ENCODE peak calls at places on chromosomes 1 and 21, in six cellular contexts. P is HepG2, X is upper lobe of left lung, V is gastrocnemius medialis, C is HCT116, I is heart left ventricle. D is an unnamed sample. For H3K27me3, the result is how much of the 10 kb centered on the place peaks cover.

GRCh38 chr1:51553911-51554310 is 34.8 kb upstream of the EPS15 start:
- ATAC-seq in I (no peak), X (no peak), V (no peak), C (no peak), P (no peak), D (no peak)

GRCh38 chr1:159821171-159821867 is 5.4 kb upstream of the SLAMF8 start:
- ATAC-seq in I (no peak), V (no peak), C (peak), X (no peak), P (no peak), D (no peak)

GRCh38 chr1:16112558-16113555 is 39.4 kb upstream of the FAM131C start:
- ATAC-seq in C (no peak), I (peak), X (peak), V (no peak), P (peak), D (no peak)

GRCh38 chr21:29175408-29176147 is 45.1 kb downstream of the MAP3K7CL start:
- ATAC-seq in X (no peak), C (no peak), P (peak), V (no peak), I (peak), D (no peak)

GRCh38 chr1:23522244-23523013 is 8.6 kb downstream of the E2F2 start:
- ATAC-seq in V (no peak), X (no peak), P (no peak), I (no peak), C (no peak), D (no peak)

GRCh38 chr1:38190978-38191377 is 144.4 kb upstream of the POU3F1 start:
- ATAC-seq in P (no peak), V (no peak), I (no peak), X (no peak), C (no peak), D (no peak)

GRCh38 chr1:2177946-2178538 is 16.5 kb downstream of the FAAP20 start:
- ATAC-seq in P (no peak), I (no peak), C (no peak), X (no peak), V (no peak), D (no peak)

GRCh38 chr21:36676039-36676950 is 22.6 kb upstream of the SIM2 start:
- ATAC-seq in P (no peak), I (no peak), V (no peak), X (no peak), C (no peak), D (no peak)

GRCh38 chr1:219639843-219640606 is 27.1 kb upstream of the ZC3H11B start:
- ATAC-seq in I (no peak), C (no peak), V (no peak), X (no peak), P (no peak), D (peak)

GRCh38 chr1:222331340-222331739 is 216.6 kb downstream of the HHIPL2 start:
- ATAC-seq in P (no peak), V (no peak), I (no peak), X (no peak), C (no peak), D (no peak)

GRCh38 chr1:192225266-192225665 is 67.0 kb downstream of the RGS18 start:
- ATAC-seq in C (no peak), P (no peak), I (no peak), X (no peak), V (no peak), D (no peak)

GRCh38 chr1:25031601-25031965 is 101.5 kb upstream of the RUNX3 start:
- ATAC-seq in I (no peak), V (no peak), X (no peak), P (no peak), C (no peak), D (no peak)

GRCh38 chr1:30023300-30024022 is 699.9 kb downstream of the MATN1 start:
- ATAC-seq in P (no peak), C (no peak), I (no peak), X (no peak), V (no peak), D (no peak)

GRCh38 chr1:26078286-26079177 is 11.1 kb upstream of the TRIM63 start:
- ATAC-seq in C (no peak), I (no peak), V (no peak), X (no peak), P (no peak), D (no peak)

GRCh38 chr1:77267035-77267434 is 14.8 kb upstream of the AK5 start:
- ATAC-seq in X (no peak), I (no peak), C (no peak), V (no peak), P (no peak), D (no peak)

GRCh38 chr1:71033136-71033535 is 14.5 kb downstream of the PTGER3 start:
- ATAC-seq in I (no peak), C (no peak), P (no peak), X (no peak), V (no peak), D (no peak)

GRCh38 chr1:228021526-228022030 is 14.8 kb downstream of the WNT3A start:
- ATAC-seq in I (no peak), C (no peak), X (peak), V (no peak), P (no peak), D (no peak)

GRCh38 chr1:167249702-167250101 is 29.0 kb downstream of the POU2F1 start:
- ATAC-seq in X (no peak), V (no peak), I (no peak), C (peak), P (no peak), D (no peak)

GRCh38 chr21:36115138-36115710 is 19.7 kb upstream of the CBR3 start:
- ATAC-seq in P (no peak), V (no peak), I (no peak), X (no peak), C (no peak), D (no peak)

GRCh38 chr1:71660417-71660816 is 579.6 kb upstream of the ZRANB2 start:
- ATAC-seq in V (no peak), C (no peak), P (no peak), I (no peak), X (no peak), D (no peak)

GRCh38 chr21:38267136-38267535 is 10.3 kb downstream of the KCNJ15 start:
- ATAC-seq in C (no peak), X (no peak), P (no peak), V (no peak), I (no peak), D (no peak)

GRCh38 chr21:35189077-35189863 is 140.2 kb upstream of the RUNX1 start:
- ATAC-seq in X (no peak), V (no peak), P (no peak), I (no peak), C (no peak), D (peak)

GRCh38 chr1:235617808-235618207 is 31.8 kb downstream of the GNG4 start:
- ATAC-seq in C (peak), X (no peak), V (no peak), I (no peak), P (no peak), D (no peak)

GRCh38 chr1:197928849-197929336 is 11.7 kb downstream of the LHX9 start:
- ATAC-seq in C (no peak), X (no peak), P (no peak), I (no peak), V (no peak), D (no peak)

GRCh38 chr1:47441450-47442106 is 3.7 kb downstream of the FOXD2 start:
- ATAC-seq in X (no peak), C (no peak), P (no peak), I (no peak), V (no peak), D (no peak)

GRCh38 chr21:15498455-15498854 is 231.3 kb upstream of the USP25 start:
- ATAC-seq in V (no peak), I (no peak), X (no peak), P (no peak), C (no peak), D (no peak)

GRCh38 chr1:220696863-220697231 is 6.7 kb downstream of the C1orf115 start:
- ATAC-seq in C (no peak), P (no peak), I (no peak), V (no peak), X (no peak), D (no peak)

GRCh38 chr1:166111430-166111829 is 55.4 kb downstream of the FAM78B start:
- ATAC-seq in C (no peak), X (no peak), P (no peak), I (no peak), V (no peak), D (no peak)

GRCh38 chr1:63891211-63891610 is 117.4 kb downstream of the ROR1 start:
- ATAC-seq in C (no peak), X (no peak), I (no peak), P (no peak), V (no peak), D (no peak)

GRCh38 chr1:203028784-203029553 is 2.7 kb downstream of the PPFIA4 start:
- ATAC-seq in V (peak), I (peak), P (peak), C (no peak), X (no peak), D (no peak)

GRCh38 chr1:25110480-25110879 is 121.8 kb downstream of the SYF2 start:
- ATAC-seq in X (no peak), C (no peak), P (no peak), V (no peak), I (no peak), D (no peak)

GRCh38 chr1:200751717-200752116 is 13.0 kb downstream of the CAMSAP2 start:
- ATAC-seq in X (no peak), I (no peak), P (no peak), V (no peak), C (no peak), D (no peak)

GRCh38 chr21:28421716-28422480 is 570.8 kb downstream of the LTN1 start:
- ATAC-seq in I (no peak), P (no peak), C (no peak), X (peak), V (peak), D (peak)

GRCh38 chr1:53104289-53104913 is 38.0 kb downstream of the SLC1A7 start:
- ATAC-seq in I (peak), X (no peak), C (no peak), V (no peak), P (no peak), D (no peak)

GRCh38 chr1:191284175-191284574 is 806.5 kb upstream of the BRINP3 start:
- ATAC-seq in C (no peak), P (no peak), V (no peak), I (no peak), X (no peak), D (no peak)

GRCh38 chr1:9721606-9722377 is 70.3 kb downstream of the PIK3CD start:
- ATAC-seq in P (peak), C (peak), V (no peak), I (no peak), X (no peak), D (no peak)

GRCh38 chr1:65431111-65431705 is 10.7 kb downstream of the LEPR start:
- ATAC-seq in X (no peak), V (no peak), P (peak), C (peak), I (no peak), D (no peak)

GRCh38 chr1:8373547-8374270 is 55.8 kb downstream of the SLC45A1 start:
- ATAC-seq in P (no peak), C (no peak), V (peak), X (peak), I (peak), D (peak)

GRCh38 chr1:1124786-1125642 is 9.1 kb upstream of the C1orf159 start:
- ATAC-seq in I (no peak), P (peak), X (peak), C (no peak), V (no peak), D (no peak)
- TF ChIP-seq POLR2A in I (no peak), P (peak), X (no peak), C (no peak), V (no peak), D (no peak)

GRCh38 chr1:237134929-237135328 is 92.9 kb downstream of the RYR2 start:
- ATAC-seq in C (no peak), P (no peak), X (no peak), I (no peak), V (no peak), D (no peak)

GRCh38 chr1:237138551-237138950 is 96.6 kb downstream of the RYR2 start:
- ATAC-seq in C (no peak), V (no peak), P (no peak), X (no peak), I (no peak), D (no peak)

GRCh38 chr1:237139732-237140131 is 97.7 kb downstream of the RYR2 start:
- ATAC-seq in C (no peak), P (no peak), X (no peak), I (peak), V (no peak), D (peak)

GRCh38 chr1:237133921-237134320 is 91.9 kb downstream of the RYR2 start:
- ATAC-seq in C (no peak), P (no peak), V (no peak), X (no peak), I (no peak), D (no peak)
- TF ChIP-seq CTCF in C (no peak), P (no peak), V (no peak), X (no peak), I (no peak), D (no peak)

DNA sequence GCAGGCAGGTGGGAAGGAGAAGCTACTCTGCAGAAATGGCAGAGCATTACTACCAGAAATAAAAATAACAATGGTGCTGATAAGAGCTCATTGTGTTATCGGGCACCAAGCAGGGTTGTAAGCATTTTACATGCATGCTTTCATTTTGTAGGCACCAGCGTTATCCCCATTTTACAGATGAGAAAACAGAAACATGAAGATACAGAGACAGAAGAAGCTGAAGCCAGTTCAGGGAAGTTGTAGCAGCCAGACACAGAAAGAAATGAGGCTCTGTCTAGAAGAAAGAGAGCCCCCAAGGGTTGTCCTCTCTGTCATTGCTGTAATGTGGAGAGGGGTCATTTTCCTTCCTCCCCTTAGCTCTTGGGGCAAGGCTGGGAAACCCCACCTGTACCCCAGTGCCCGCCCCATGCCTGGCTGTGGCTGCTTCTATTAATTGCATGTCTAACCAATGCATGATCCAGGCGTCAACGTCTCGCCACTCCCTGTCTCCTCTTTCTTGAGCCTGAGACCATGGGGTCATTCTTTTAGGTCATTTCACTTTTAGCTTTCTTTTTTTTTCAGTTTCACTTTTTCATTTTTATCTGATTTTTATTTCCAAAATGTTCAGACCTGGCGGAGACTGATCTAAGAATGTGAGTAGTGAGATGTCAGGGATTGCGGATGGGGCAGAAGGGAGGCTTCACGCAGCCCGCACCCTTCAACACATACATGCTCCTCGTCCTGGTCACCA is 6.8 kb downstream of the OLIG1 start:
- ATAC-seq in I (no peak), V (no peak), P (no peak), X (no peak), C (no peak), D (no peak)
- H3K27me3 ChIP-seq in I (half or more), V (under half), P (half or more), X (under half), C (under half), D (half or more)

DNA sequence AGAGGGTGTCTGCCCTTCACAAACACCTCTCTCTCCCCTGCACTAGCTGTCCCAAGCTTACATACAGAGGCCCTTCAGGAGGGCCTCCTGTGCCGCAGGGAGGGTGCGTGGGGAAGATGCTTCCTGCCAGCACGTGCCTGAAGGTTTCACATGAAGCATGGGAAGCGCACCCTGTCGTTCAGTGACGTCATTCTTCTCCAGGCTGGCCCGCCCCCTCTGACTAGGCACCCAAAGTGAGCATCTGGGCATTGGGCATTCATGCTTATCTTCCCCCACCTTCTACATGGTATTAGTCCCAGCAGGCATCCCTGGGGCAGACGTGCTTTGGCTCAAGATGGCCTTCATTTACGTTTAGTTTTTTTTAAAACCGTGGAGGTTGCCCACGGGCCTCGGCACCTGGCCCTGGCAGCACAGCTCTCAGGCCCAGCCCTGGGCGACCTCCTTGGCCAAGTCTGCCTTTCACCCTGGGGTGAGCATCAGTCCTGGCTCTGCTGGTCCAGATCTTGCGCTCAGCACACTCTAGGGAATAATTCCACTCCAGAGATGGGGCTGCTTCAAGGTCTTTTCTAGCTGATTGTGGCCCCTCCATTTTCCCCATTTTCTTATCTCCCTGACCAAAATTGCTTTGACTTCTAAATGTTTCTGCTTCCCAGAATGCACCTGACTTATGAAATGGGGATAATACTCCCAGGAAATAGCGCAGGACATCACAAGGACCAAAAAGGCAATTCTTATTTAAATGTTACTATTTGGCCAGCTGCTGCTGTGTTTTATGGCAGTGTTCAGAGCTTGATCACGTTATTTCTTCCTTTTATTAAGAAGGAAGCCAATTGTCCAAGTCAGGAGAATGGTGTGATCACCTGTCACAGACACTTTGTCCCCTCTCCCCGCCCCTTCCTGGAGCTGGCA is 6.1 kb downstream of the NPPA start:
- ATAC-seq in V (no peak), X (no peak), C (no peak), P (no peak), I (peak), D (no peak)
- TF ChIP-seq POLR2A in V (no peak), X (no peak), C (no peak), P (no peak), I (no peak), D (no peak)

DNA sequence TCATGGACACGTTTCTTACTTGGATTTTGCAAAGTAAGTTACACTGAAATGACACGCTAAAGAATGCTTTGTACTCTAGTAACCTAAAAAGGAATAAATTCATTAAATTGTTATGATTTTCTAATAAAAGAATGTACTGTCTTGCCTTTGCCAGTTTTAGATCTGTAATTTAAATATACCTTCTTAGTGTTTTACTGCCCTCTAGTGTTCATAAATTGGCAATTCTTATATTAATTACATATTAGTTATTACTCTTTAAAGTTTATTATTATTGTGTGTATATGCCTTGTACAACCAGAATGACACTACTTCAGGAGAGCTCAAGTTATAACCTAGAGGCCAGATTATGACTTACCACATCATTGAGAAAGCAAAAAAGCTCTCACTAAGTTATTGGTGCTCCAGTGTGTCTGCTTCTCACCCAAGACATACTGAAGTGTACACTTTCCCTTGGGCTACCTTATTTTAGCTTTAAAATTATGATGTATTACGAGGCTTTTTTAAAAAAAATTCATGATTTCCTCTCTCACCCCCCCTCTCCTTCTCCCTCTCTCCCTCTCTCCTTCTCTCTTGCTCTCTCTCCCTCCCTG is 169.9 kb downstream of the HS2ST1 start:
- ATAC-seq in V (no peak), P (no peak), C (peak), I (no peak), X (no peak), D (peak)
- TF ChIP-seq CTCF in V (peak), P (peak), C (peak), I (peak), X (peak), D (peak)

GRCh38 chr1:20423169-20423795 is 62.7 kb downstream of the CAMK2N1 start:
- ATAC-seq in X (no peak), C (no peak), V (no peak), P (no peak), I (no peak), D (no peak)
- H3K27me3 ChIP-seq in X (under half), C (under half), V (under half), P (under half), I (under half), D (under half)

GRCh38 chr1:59541161-59541560 is 244.3 kb downstream of the FGGY start:
- ATAC-seq in P (no peak), C (no peak), I (no peak), X (no peak), V (no peak), D (no peak)

GRCh38 chr1:59541891-59542290 is 245.0 kb downstream of the FGGY start:
- ATAC-seq in I (no peak), X (no peak), C (no peak), P (no peak), V (peak), D (no peak)

GRCh38 chr1:59544615-59545014 is 247.7 kb downstream of the FGGY start:
- ATAC-seq in C (no peak), X (no peak), P (no peak), I (no peak), V (no peak), D (no peak)

GRCh38 chr1:59545830-59546229 is 248.9 kb downstream of the FGGY start:
- ATAC-seq in P (no peak), V (no peak), C (no peak), X (no peak), I (no peak), D (no peak)

GRCh38 chr1:59543211-59543668 is 246.3 kb downstream of the FGGY start:
- ATAC-seq in C (no peak), P (peak), V (no peak), I (no peak), X (no peak), D (no peak)
- TF ChIP-seq POLR2A in C (no peak), P (no peak), V (no peak), I (no peak), X (no peak), D (no peak)